ENCODE peak calls at places on chromosome X, in four cellular contexts. Q, W, G and H are unnamed samples.

GRCh38 chrX:153460826-153461225 is 9.6 kb downstream of the HAUS7 start:
- DNase-seq in G (peak), Q (peak), W (no peak), H (peak)

GRCh38 chrX:38060331-38060878 is 54.1 kb downstream of the SYTL5 start:
- DNase-seq in W (no peak), Q (no peak), G (no peak), H (no peak)

GRCh38 chrX:73289039-73289438 is 74.4 kb upstream of the NAP1L2 start:
- DNase-seq in G (no peak), W (no peak), Q (peak), H (peak)

GRCh38 chrX:156000361-156000926 is 2.9 kb downstream of the IL9R start:
- DNase-seq in Q (no peak), G (no peak), W (no peak), H (no peak)

GRCh38 chrX:129495941-129496340 is 27.3 kb downstream of the SMARCA1 start:
- DNase-seq in Q (no peak), W (no peak), G (no peak), H (no peak)

GRCh38 chrX:103017542-103017941 is 46.4 kb downstream of the BEX1 start:
- DNase-seq in W (no peak), G (no peak), Q (no peak), H (peak)

GRCh38 chrX:94492541-94492940 is 818.5 kb downstream of the FAM133A start:
- DNase-seq in Q (no peak), G (no peak), W (no peak), H (no peak)

GRCh38 chrX:107741318-107741813 is 34.2 kb downstream of the TSC22D3 start:
- DNase-seq in Q (no peak), W (no peak), G (no peak), H (no peak)

GRCh38 chrX:153797415-153798015 is 3.0 kb downstream of the SSR4 start:
- DNase-seq in G (no peak), W (no peak), Q (no peak), H (no peak)

GRCh38 chrX:38717871-38718270 is 83.4 kb upstream of the MID1IP1 start:
- DNase-seq in G (peak), Q (peak), W (no peak), H (peak)

GRCh38 chrX:40109288-40110008 is 11.7 kb upstream of the BCOR start:
- DNase-seq in G (peak), W (no peak), Q (peak), H (peak)

GRCh38 chrX:54978448-54978847 is 15.5 kb downstream of the PFKFB1 start:
- DNase-seq in W (no peak), G (peak), Q (peak), H (no peak)
- TF ChIP-seq MYC in W (no peak), G (no peak), Q (no peak), H (no peak)

GRCh38 chrX:20253232-20253543 is 13.5 kb downstream of the RPS6KA3 start:
- DNase-seq in Q (no peak), W (no peak), G (no peak), H (no peak)
- H3K4me3 ChIP-seq in Q (no peak), W (no peak), G (no peak), H (no peak)

DNA sequence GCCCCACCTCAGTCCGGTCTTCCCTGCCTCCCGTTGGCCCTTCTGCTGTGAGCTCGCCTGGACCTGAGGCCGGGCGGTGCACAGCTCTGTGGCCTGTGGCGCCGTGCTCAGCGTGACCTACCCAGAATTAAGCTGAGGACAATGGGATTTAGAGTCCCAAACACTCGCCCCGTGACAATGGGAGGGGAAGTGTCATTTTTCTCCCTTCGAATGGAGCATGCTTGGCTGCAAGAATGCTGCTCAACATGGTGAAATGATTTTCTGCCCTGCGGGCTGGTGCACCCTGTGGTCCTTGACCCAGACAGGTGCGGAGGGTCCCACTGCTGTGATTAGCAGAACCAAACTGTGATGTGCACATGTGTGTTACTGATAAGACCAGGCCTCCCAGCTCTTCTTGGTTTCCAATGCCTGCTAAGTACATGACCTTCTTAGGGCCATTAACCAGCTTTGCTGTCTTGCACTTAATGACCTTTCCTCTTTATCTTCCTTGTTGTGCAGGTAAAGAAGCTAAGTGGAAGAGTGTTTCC is 772 bp downstream of the EOLA1 start:
- DNase-seq in G (no peak), W (no peak), Q (no peak), H (peak)
- TF ChIP-seq MYC in G (no peak), W (no peak), Q (no peak), H (no peak)

GRCh38 chrX:21932277-21932996 is 8.1 kb upstream of the SMS start:
- DNase-seq in W (no peak), G (peak), Q (peak), H (peak)
- H3K4me3 ChIP-seq in W (no peak), G (no peak), Q (no peak), H (no peak)

DNA sequence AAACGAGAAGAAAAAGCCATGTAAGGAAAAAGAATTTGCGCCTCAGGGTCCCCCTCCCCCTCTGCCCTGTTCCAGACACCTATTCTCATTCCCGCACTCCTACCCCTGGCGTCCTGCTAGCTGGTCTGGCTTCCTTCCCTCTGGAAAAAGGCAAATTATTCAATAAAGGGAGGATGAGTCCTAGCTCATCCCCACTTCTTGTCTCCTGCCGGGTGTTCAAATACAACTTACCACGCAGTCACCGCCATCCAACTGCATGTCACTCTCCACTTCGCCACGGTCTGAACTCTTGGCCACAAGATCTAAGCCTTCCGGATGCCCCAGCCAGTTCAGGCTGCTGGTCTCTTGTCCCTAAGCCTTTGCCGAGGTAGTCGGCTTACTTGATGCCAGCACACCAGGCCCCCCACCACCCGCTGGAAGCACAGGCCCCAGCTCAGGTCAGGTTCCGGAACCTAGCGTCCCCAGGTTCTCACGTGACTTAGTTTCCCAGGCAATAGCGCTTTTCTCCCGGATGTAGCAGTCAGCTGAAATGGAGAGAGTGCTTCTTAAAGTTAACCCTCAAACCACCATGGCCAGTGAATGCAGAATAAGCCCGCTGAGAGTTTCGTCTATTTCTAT is 209.6 kb upstream of the SPIN4 start:
- DNase-seq in Q (peak), G (peak), W (peak), H (peak)
- TF ChIP-seq MYC in Q (no peak), G (no peak), W (no peak), H (no peak)